ENCODE peak calls at places on chromosomes 12 and 14, in ten cellular contexts. C is OCI-LY7, Y is HCT116, H is esophagus squamous epithelium, V is transverse colon, J is lower lobe of right lung, W is mammary epithelial cell, I is astrocyte, U is ovary, E is ascending aorta. P is an unnamed sample. For H3K36me3, the result is how much of the 10 kb centered on the place peaks cover.

GRCh38 chr12:100229876-100230275 is 29.3 kb downstream of the ACTR6 start:
- DNase-seq in C (no peak), Y (no peak), H (no peak), V (no peak), J (no peak), W (peak), I (no peak), U (no peak), E (no peak), P (no peak)

GRCh38 chr14:96978525-96979272 is 181.5 kb downstream of the VRK1 start:
- DNase-seq in C (no peak), Y (no peak), H (no peak), V (no peak), J (no peak), W (no peak), I (no peak), U (no peak), E (no peak), P (no peak)

GRCh38 chr12:130975116-130975515 is 21.4 kb downstream of the ADGRD1 start:
- DNase-seq in C (no peak), Y (no peak), H (no peak), V (no peak), J (no peak), W (no peak), I (no peak), U (no peak), E (no peak), P (peak)

GRCh38 chr12:31118831-31119530 is 45.3 kb downstream of the DDX11 start:
- DNase-seq in C (peak), Y (peak), H (no peak), V (no peak), J (no peak), W (no peak), I (no peak), U (no peak), E (no peak), P (no peak)

GRCh38 chr12:50788562-50788961 is 24.7 kb downstream of the ATF1 start:
- DNase-seq in C (no peak), Y (no peak), H (no peak), V (no peak), J (no peak), W (no peak), I (peak), U (no peak), E (no peak), P (no peak)

GRCh38 chr14:90677484-90678045 is 138.7 kb downstream of the TTC7B start:
- DNase-seq in C (no peak), Y (no peak), H (no peak), V (no peak), J (no peak), W (peak), I (peak), U (no peak), E (no peak), P (no peak)

GRCh38 chr14:20866963-20867362 is 24.2 kb upstream of the RNASE3 start:
- DNase-seq in C (peak), Y (peak), H (no peak), V (no peak), J (no peak), W (peak), I (no peak), U (no peak), E (no peak), P (no peak)

GRCh38 chr12:104276192-104277131 is 27.1 kb upstream of the EID3 start:
- DNase-seq in C (peak), Y (no peak), H (no peak), V (no peak), J (peak), W (no peak), I (no peak), U (no peak), E (no peak), P (peak)

GRCh38 chr12:69739287-69740191 is 879 bp downstream of the RAB3IP start:
- DNase-seq in C (peak), Y (peak), H (no peak), V (peak), J (peak), W (peak), I (peak), U (no peak), E (peak), P (peak)

GRCh38 chr12:12872139-12872933 is 19.0 kb upstream of the GPRC5A start:
- DNase-seq in C (no peak), Y (peak), H (no peak), V (peak), J (peak), W (peak), I (peak), U (no peak), E (no peak), P (no peak)

GRCh38 chr14:66401447-66402095 is 84.6 kb upstream of the CCDC196 start:
- DNase-seq in C (no peak), Y (no peak), H (no peak), V (no peak), J (no peak), W (peak), I (no peak), U (no peak), E (no peak), P (no peak)

GRCh38 chr12:32997471-32997870 is 100.9 kb upstream of the PKP2 start:
- DNase-seq in C (no peak), Y (no peak), H (no peak), V (no peak), J (peak), W (no peak), I (no peak), U (no peak), E (no peak), P (no peak)

GRCh38 chr12:5232291-5232690 is 188.6 kb downstream of the KCNA5 start:
- DNase-seq in C (no peak), Y (no peak), H (no peak), V (no peak), J (no peak), W (peak), I (no peak), U (no peak), E (no peak), P (no peak)

GRCh38 chr14:92472860-92473259 is 40.7 kb upstream of the RIN3 start:
- DNase-seq in C (no peak), Y (no peak), H (no peak), V (peak), J (no peak), W (peak), I (no peak), U (no peak), E (no peak), P (no peak)

GRCh38 chr12:123744836-123745235 is 17.3 kb upstream of the DNAH10 start:
- DNase-seq in C (no peak), Y (no peak), H (no peak), V (no peak), J (no peak), W (no peak), I (no peak), U (no peak), E (no peak), P (no peak)

GRCh38 chr12:123748661-123749060 is 13.4 kb upstream of the DNAH10 start:
- DNase-seq in C (no peak), Y (no peak), H (no peak), V (no peak), J (no peak), W (peak), I (peak), U (no peak), E (no peak), P (no peak)

GRCh38 chr12:123748171-123748570 is 13.9 kb upstream of the DNAH10 start:
- DNase-seq in C (no peak), Y (no peak), H (no peak), V (no peak), J (no peak), W (no peak), I (no peak), U (no peak), E (no peak), P (no peak)

GRCh38 chr12:123749355-123749754 is 12.7 kb upstream of the DNAH10 start:
- DNase-seq in C (no peak), Y (no peak), H (no peak), V (no peak), J (no peak), W (no peak), I (no peak), U (no peak), E (no peak), P (no peak)

DNA sequence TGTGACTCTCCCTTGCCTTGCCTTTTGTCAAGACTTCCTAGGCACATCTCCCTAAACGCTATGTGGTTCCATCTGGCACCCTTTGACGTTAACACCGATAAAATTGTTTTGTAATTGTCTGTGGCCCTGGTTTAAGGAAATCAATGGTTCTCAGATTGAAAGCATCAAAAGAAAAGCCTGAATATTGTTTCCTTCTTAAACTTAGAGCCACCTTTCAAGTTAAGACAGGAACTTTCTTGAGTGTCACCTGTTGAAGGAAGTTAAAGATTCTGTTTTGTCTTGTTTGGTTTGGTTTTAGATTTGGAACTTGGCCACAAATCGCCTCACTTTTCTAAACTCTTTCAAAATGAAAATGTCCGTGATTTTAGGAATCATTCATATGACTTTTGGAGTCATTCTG is 14.8 kb upstream of the DNAH10 start:
- DNase-seq in C (no peak), Y (no peak), H (no peak), V (no peak), J (no peak), W (no peak), I (no peak), U (no peak), E (no peak), P (no peak)
- H3K36me3 ChIP-seq in C (half or more), Y (under half), H (under half), V (under half), J (half or more), W (under half), I (under half), U (under half), E (half or more), P (half or more)

DNA sequence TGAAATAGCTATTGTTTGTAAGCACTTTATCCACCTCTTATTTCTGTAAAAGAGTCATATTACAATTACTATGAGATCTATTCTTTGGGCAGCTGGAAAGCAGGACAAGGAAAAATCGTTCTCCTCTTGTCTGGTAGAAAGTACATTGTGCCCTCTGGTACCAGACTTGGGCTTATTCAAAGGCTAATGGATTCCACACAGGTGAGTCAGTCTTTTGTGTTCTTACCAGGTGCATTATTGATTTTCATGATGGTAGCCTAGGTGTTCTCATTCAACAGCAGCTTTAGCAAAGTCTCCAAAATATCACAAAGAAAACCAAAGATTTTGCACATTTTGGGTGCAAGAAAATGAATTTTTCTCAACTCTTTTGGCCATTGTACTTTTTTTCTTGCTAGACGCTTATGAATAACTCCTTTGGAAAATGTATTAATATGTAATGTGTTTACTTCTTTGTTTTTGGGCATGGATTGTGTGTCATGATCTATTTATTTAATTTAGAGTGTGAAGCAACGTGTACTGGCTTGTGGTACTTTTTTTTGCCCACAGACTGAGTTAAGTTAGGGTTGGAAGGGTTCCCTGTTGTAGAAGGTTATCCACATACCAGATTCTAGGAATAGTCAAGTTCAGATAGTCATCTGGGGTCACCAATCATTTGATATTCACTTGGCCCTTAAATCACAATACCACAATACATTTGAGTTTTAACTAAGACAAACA is 26.2 kb downstream of the MNAT1 start:
- DNase-seq in C (no peak), Y (peak), H (no peak), V (no peak), J (no peak), W (peak), I (no peak), U (no peak), E (no peak), P (no peak)
- H3K4me3 ChIP-seq in C (no peak), Y (no peak), H (no peak), V (no peak), J (no peak), W (no peak), I (no peak), U (no peak), E (no peak), P (no peak)

GRCh38 chr14:93533864-93534263 is 103.1 kb downstream of the UNC79 start:
- DNase-seq in C (peak), Y (no peak), H (no peak), V (no peak), J (no peak), W (no peak), I (no peak), U (no peak), E (no peak), P (no peak)

GRCh38 chr14:93538411-93538810 is 107.7 kb downstream of the UNC79 start:
- DNase-seq in C (peak), Y (peak), H (no peak), V (no peak), J (no peak), W (peak), I (no peak), U (no peak), E (no peak), P (no peak)

GRCh38 chr14:93540235-93540634 is 109.5 kb downstream of the UNC79 start:
- DNase-seq in C (no peak), Y (no peak), H (no peak), V (no peak), J (no peak), W (no peak), I (no peak), U (no peak), E (no peak), P (no peak)

GRCh38 chr14:93537962-93538361 is 107.2 kb downstream of the UNC79 start:
- DNase-seq in C (no peak), Y (no peak), H (no peak), V (no peak), J (no peak), W (no peak), I (no peak), U (peak), E (no peak), P (no peak)

GRCh38 chr14:93536945-93537344 is 106.2 kb downstream of the UNC79 start:
- DNase-seq in C (no peak), Y (peak), H (no peak), V (no peak), J (no peak), W (peak), I (no peak), U (no peak), E (no peak), P (no peak)
- TF ChIP-seq CTCF in C (peak), Y (peak), H (no peak), V (no peak), J (no peak), W (no peak), I (no peak), U (no peak), E (no peak), P (no peak)

DNA sequence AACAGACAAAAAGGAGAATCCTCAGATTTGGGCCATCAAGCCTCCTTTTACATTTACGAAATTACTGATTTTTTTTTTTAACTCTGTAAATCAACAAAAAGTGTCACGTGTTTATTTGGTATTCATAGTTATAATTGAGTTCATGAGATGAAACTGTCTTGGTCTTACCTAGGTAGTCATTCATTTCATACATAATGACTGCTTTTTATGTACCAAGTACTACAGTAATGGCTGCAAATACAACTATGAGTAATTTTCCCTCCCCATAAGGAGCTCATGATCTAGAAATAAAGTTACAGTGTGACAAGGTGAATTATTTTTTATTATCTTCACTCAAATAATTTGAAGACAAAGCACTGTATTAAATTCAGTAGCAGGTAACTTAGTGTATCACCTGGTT is 6.4 kb upstream of the TBK1 start:
- DNase-seq in C (no peak), Y (no peak), H (no peak), V (no peak), J (no peak), W (no peak), I (no peak), U (no peak), E (no peak), P (no peak)
- H3K36me3 ChIP-seq in C (half or more), Y (under half), H (under half), V (under half), J (half or more), W (half or more), I (half or more), U (under half), E (half or more), P (half or more)

DNA sequence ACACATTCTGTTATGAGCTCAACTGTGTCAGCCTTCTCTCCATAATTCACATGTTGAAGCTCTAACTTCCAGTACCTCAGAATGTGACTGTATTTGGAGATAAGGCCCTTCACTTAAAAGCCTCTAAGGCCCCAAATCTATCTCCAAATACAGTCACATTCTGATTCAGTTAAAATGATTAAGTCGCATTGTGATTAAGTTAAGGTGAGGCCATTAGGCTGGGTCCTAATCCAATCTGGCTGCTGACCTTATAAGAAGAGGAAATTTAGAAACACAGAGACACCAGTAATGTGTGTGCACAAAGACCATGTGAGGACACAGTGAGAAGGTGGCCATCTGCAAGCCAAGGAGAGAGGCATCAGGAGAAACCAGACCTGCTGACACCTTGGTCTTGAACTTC is 141.6 kb downstream of the GXYLT1 start:
- DNase-seq in C (no peak), Y (no peak), H (no peak), V (no peak), J (no peak), W (no peak), I (no peak), U (no peak), E (no peak), P (no peak)
- H3K4me3 ChIP-seq in C (no peak), Y (no peak), H (no peak), V (no peak), J (no peak), W (no peak), I (no peak), U (no peak), E (no peak), P (no peak)

GRCh38 chr12:94141892-94142291 is 6.5 kb upstream of the PLXNC1 start:
- DNase-seq in C (no peak), Y (no peak), H (no peak), V (no peak), J (no peak), W (no peak), I (no peak), U (no peak), E (no peak), P (no peak)
- TF ChIP-seq CTCF in C (peak), Y (no peak), H (no peak), V (no peak), J (no peak), W (no peak), I (no peak), U (no peak), E (no peak), P (no peak)

GRCh38 chr14:69039287-69039628 is 60.2 kb upstream of the ACTN1 start:
- DNase-seq in C (no peak), Y (peak), H (no peak), V (no peak), J (no peak), W (peak), I (peak), U (no peak), E (no peak), P (no peak)

GRCh38 chr14:69037790-69038448 is 58.8 kb upstream of the ACTN1 start:
- DNase-seq in C (no peak), Y (no peak), H (no peak), V (no peak), J (no peak), W (peak), I (peak), U (no peak), E (no peak), P (no peak)

GRCh38 chr14:69038449-69039286 is 59.6 kb upstream of the ACTN1 start:
- DNase-seq in C (no peak), Y (no peak), H (no peak), V (no peak), J (no peak), W (no peak), I (peak), U (no peak), E (no peak), P (no peak)

GRCh38 chr14:69036757-69037506 is 57.8 kb upstream of the ACTN1 start:
- DNase-seq in C (no peak), Y (no peak), H (no peak), V (no peak), J (no peak), W (no peak), I (peak), U (no peak), E (no peak), P (no peak)

DNA sequence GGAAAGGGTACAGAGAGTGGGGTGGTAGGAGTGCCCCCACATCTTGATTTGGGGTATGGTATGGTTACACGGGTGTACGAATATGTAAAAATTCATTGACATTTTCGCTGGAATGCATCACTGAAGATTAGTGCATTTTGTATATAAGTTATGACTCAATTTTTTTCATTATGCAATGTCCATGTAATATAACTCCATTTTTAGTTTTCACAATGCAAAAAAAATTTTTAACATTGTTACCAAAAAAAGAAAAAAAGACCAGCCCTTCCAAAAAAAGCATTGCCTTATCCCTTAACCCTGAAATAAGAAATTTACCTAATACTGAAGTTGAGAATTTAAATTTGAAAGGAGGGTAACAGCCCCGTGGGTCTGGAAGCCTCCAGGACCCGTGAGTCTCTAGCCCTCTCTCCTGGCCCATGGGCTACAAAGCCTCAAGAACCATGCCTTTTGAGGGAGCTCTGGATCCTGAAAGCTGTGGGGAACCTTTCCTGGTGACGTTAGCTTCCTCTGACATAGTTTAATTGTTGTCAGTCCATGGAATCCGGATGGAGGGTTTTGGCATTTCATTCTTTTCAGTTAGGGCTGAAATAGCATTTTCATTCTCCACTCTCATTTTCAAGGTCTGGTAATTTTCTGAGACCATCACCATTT is 55.6 kb upstream of the ACTN1 start:
- DNase-seq in C (no peak), Y (no peak), H (no peak), V (no peak), J (no peak), W (no peak), I (peak), U (no peak), E (no peak), P (no peak)
- H3K36me3 ChIP-seq in C (under half), Y (under half), H (under half), V (under half), J (under half), W (under half), I (under half), U (under half), E (under half), P (under half)

GRCh38 chr14:103872492-103873113 is 25.2 kb upstream of the PPP1R13B start:
- DNase-seq in C (peak), Y (no peak), H (no peak), V (no peak), J (no peak), W (no peak), I (no peak), U (no peak), E (no peak), P (no peak)
- H3K4me3 ChIP-seq in C (peak), Y (peak), H (peak), V (peak), J (peak), W (peak), I (peak), U (peak), E (peak), P (peak)

GRCh38 chr14:51859136-51859535 is 1.3 kb upstream of the GNG2 start:
- DNase-seq in C (no peak), Y (no peak), H (no peak), V (no peak), J (no peak), W (no peak), I (peak), U (no peak), E (no peak), P (no peak)

GRCh38 chr14:51862839-51863235 is 2.4 kb downstream of the GNG2 start:
- DNase-seq in C (no peak), Y (no peak), H (no peak), V (no peak), J (no peak), W (no peak), I (no peak), U (no peak), E (no peak), P (no peak)

GRCh38 chr14:51862171-51862838 is 1.9 kb downstream of the GNG2 start:
- DNase-seq in C (peak), Y (no peak), H (no peak), V (no peak), J (no peak), W (no peak), I (no peak), U (no peak), E (no peak), P (no peak)

GRCh38 chr14:51860164-51860835 is at the start of gene GNG2:
- DNase-seq in C (peak), Y (no peak), H (peak), V (peak), J (peak), W (peak), I (peak), U (peak), E (peak), P (peak)

GRCh38 chr14:51860836-51861583 is 598 bp downstream of the GNG2 start:
- DNase-seq in C (peak), Y (no peak), H (no peak), V (no peak), J (no peak), W (no peak), I (peak), U (no peak), E (no peak), P (no peak)
- TF ChIP-seq CTCF in C (no peak), Y (no peak), H (no peak), V (no peak), J (no peak), W (no peak), I (no peak), U (no peak), E (no peak), P (no peak)